ENCODE peak calls at places on chromosomes 2 and 18, in four cellular contexts. One of them, this sample, is unnamed.

GRCh38 chr2:142307086-142307485 is 176.3 kb upstream of the LRP1B start:
- DNase-seq in GM12878: no peak
- DNase-seq in HL-60: no peak
- DNase-seq in K562: no peak
- DNase-seq in this sample: no peak

GRCh38 chr2:39266906-39267434 is 23.2 kb upstream of the CDKL4 start:
- DNase-seq in GM12878: no peak
- DNase-seq in HL-60: no peak
- DNase-seq in K562: no peak
- DNase-seq in this sample: no peak

GRCh38 chr2:173555833-173556232 is 201.2 kb downstream of the CDCA7 start:
- DNase-seq in GM12878: no peak
- DNase-seq in HL-60: no peak
- DNase-seq in K562: no peak
- DNase-seq in this sample: no peak

GRCh38 chr2:31247671-31248070 is 13.7 kb downstream of the EHD3 start:
- DNase-seq in GM12878: no peak
- DNase-seq in HL-60: no peak
- DNase-seq in K562: no peak
- DNase-seq in this sample: no peak

GRCh38 chr2:190352668-190353536 is 9.5 kb downstream of the INPP1 start:
- DNase-seq in GM12878: no peak
- DNase-seq in HL-60: no peak
- DNase-seq in K562: peak
- DNase-seq in this sample: no peak

GRCh38 chr2:177161741-177162440 is 50.7 kb upstream of the HNRNPA3 start:
- DNase-seq in GM12878: no peak
- DNase-seq in HL-60: peak
- DNase-seq in K562: peak
- DNase-seq in this sample: no peak

GRCh38 chr2:26340831-26341230 is 5.1 kb upstream of the SELENOI start:
- DNase-seq in GM12878: no peak
- DNase-seq in HL-60: no peak
- DNase-seq in K562: no peak
- DNase-seq in this sample: no peak

GRCh38 chr2:202508686-202509085 is 126.1 kb upstream of the FAM117B start:
- DNase-seq in GM12878: no peak
- DNase-seq in HL-60: no peak
- DNase-seq in K562: no peak
- DNase-seq in this sample: no peak

GRCh38 chr2:206797376-206797775 is 32.0 kb downstream of the FASTKD2 start:
- DNase-seq in GM12878: no peak
- DNase-seq in HL-60: no peak
- DNase-seq in K562: no peak
- DNase-seq in this sample: no peak

GRCh38 chr18:55439036-55439435 is 149.0 kb downstream of the TCF4 start:
- DNase-seq in GM12878: no peak
- DNase-seq in HL-60: no peak
- DNase-seq in K562: no peak
- DNase-seq in this sample: no peak

GRCh38 chr2:103991591-103991990 is 862.3 kb upstream of the POU3F3 start:
- DNase-seq in GM12878: no peak
- DNase-seq in HL-60: no peak
- DNase-seq in K562: no peak
- DNase-seq in this sample: no peak

GRCh38 chr18:3710712-3711269 is 260.8 kb downstream of the TGIF1 start:
- DNase-seq in GM12878: no peak
- DNase-seq in HL-60: peak
- DNase-seq in K562: no peak
- DNase-seq in this sample: no peak

GRCh38 chr2:132038179-132038882 is 123.4 kb downstream of the ANKRD30BL start:
- DNase-seq in GM12878: no peak
- DNase-seq in HL-60: no peak
- DNase-seq in K562: peak
- DNase-seq in this sample: no peak

GRCh38 chr2:3223080-3223923 is 154.3 kb downstream of the EIPR1 start:
- DNase-seq in GM12878: peak
- DNase-seq in HL-60: no peak
- DNase-seq in K562: no peak
- DNase-seq in this sample: no peak

GRCh38 chr18:36532394-36532793 is 234.9 kb downstream of the FHOD3 start:
- DNase-seq in GM12878: no peak
- DNase-seq in HL-60: no peak
- DNase-seq in K562: no peak
- DNase-seq in this sample: no peak

GRCh38 chr2:215833531-215834162 is 179.7 kb downstream of the MREG start:
- DNase-seq in GM12878: no peak
- DNase-seq in HL-60: peak
- DNase-seq in K562: peak
- DNase-seq in this sample: no peak

GRCh38 chr2:189683348-189683747 is 8.9 kb downstream of the ANKAR start:
- DNase-seq in GM12878: no peak
- DNase-seq in HL-60: no peak
- DNase-seq in K562: no peak
- DNase-seq in this sample: no peak

GRCh38 chr18:49647496-49648168 is 85.8 kb downstream of the LIPG start:
- DNase-seq in GM12878: no peak
- DNase-seq in HL-60: no peak
- DNase-seq in K562: no peak
- DNase-seq in this sample: no peak

GRCh38 chr18:13211537-13211936 is 7.0 kb upstream of the LDLRAD4 start:
- DNase-seq in GM12878: no peak
- DNase-seq in HL-60: peak
- DNase-seq in K562: no peak
- DNase-seq in this sample: no peak
- TF ChIP-seq SPI1 in GM12878: no peak
- TF ChIP-seq SPI1 in HL-60: peak
- TF ChIP-seq SPI1 in K562: no peak
- TF ChIP-seq SPI1 in this sample: no peak

DNA sequence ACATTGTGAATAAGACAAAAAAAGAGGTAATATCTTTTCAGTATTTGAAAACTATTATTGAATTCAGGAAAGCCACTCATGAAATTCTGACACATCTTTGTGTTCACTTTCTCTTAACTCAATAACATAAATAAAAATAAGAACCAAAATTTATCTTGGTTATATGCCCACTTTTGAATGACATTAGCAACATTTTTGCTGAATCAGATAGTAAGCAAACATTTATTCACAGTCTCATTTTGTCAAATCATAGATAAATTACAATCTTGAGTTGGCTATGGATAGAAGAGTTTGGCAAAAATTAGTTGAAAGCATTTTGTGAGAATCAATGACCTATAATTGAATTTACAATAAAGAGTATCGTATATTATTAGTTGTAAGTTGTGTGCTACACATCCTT is 545.1 kb upstream of the PKDCC start:
- DNase-seq in GM12878: no peak
- DNase-seq in HL-60: no peak
- DNase-seq in K562: no peak
- DNase-seq in this sample: no peak
- TF ChIP-seq POLR2AphosphoS5 in GM12878: no peak
- TF ChIP-seq POLR2AphosphoS5 in HL-60: no peak
- TF ChIP-seq POLR2AphosphoS5 in K562: no peak
- TF ChIP-seq POLR2AphosphoS5 in this sample: no peak

DNA sequence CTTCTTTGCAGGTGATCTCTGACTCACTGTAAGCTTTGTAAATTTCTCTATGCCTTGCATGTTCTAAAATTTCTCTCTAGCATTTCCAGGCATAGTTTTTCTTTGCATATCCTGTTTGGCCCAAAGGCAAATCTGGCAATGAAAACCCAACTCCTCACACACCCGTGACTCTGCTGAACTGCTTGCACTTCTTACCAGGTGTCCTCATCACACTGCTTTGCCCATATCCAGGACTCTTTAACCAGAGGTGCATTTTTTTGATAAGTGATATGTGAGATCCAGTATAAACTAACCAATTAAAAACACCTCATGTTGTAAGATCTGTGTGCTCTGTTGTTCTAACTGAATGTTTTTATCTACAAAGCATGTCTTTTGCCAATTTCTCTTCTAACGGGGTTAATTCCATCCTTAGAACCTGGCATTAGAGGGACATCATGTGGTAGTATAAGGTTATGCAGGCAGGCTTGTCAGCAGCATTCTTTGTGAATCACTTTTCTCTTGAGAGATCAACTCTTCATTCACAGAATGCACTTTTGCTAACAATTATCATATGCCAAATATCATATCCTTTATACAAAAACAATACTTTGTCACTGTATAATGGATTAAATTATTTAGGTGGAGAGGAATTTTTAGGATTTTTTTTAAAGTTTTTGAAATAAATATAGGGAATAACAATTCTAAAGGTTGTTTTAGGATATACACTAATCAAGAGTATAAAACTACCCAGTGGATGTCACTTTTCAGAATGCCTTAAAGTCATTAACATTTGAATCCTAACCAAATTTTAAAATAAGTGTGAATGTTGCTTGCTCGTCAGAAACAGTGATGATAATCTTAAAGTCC is 20.8 kb upstream of the TMX3 start:
- DNase-seq in GM12878: no peak
- DNase-seq in HL-60: peak
- DNase-seq in K562: peak
- DNase-seq in this sample: no peak
- TF ChIP-seq SPI1 in GM12878: no peak
- TF ChIP-seq SPI1 in HL-60: no peak
- TF ChIP-seq SPI1 in K562: no peak
- TF ChIP-seq SPI1 in this sample: no peak

GRCh38 chr2:20504174-20504573 is 57.3 kb downstream of the RHOB start:
- DNase-seq in GM12878: no peak
- DNase-seq in HL-60: no peak
- DNase-seq in K562: no peak
- DNase-seq in this sample: no peak

GRCh38 chr2:20499387-20499786 is 52.5 kb downstream of the RHOB start:
- DNase-seq in GM12878: no peak
- DNase-seq in HL-60: no peak
- DNase-seq in K562: no peak
- DNase-seq in this sample: no peak

GRCh38 chr2:20496942-20497341 is 50.1 kb downstream of the RHOB start:
- DNase-seq in GM12878: no peak
- DNase-seq in HL-60: no peak
- DNase-seq in K562: no peak
- DNase-seq in this sample: no peak

GRCh38 chr2:20506281-20506685 is 59.4 kb downstream of the RHOB start:
- DNase-seq in GM12878: no peak
- DNase-seq in HL-60: no peak
- DNase-seq in K562: no peak
- DNase-seq in this sample: no peak

GRCh38 chr2:20501974-20502373 is 55.1 kb downstream of the RHOB start:
- DNase-seq in GM12878: no peak
- DNase-seq in HL-60: no peak
- DNase-seq in K562: no peak
- DNase-seq in this sample: no peak
- TF ChIP-seq POLR2AphosphoS5 in GM12878: no peak
- TF ChIP-seq POLR2AphosphoS5 in HL-60: no peak
- TF ChIP-seq POLR2AphosphoS5 in K562: no peak
- TF ChIP-seq POLR2AphosphoS5 in this sample: no peak

GRCh38 chr18:75895135-75895534 is 467.6 kb upstream of the SMIM21 start:
- DNase-seq in GM12878: no peak
- DNase-seq in HL-60: no peak
- DNase-seq in K562: no peak
- DNase-seq in this sample: no peak

GRCh38 chr18:75898666-75899065 is 471.2 kb upstream of the SMIM21 start:
- DNase-seq in GM12878: no peak
- DNase-seq in HL-60: no peak
- DNase-seq in K562: no peak
- DNase-seq in this sample: no peak

GRCh38 chr18:75896865-75897264 is 469.4 kb upstream of the SMIM21 start:
- DNase-seq in GM12878: no peak
- DNase-seq in HL-60: no peak
- DNase-seq in K562: no peak
- DNase-seq in this sample: no peak
- TF ChIP-seq SPI1 in GM12878: no peak
- TF ChIP-seq SPI1 in HL-60: no peak
- TF ChIP-seq SPI1 in K562: no peak
- TF ChIP-seq SPI1 in this sample: no peak

GRCh38 chr2:208254118-208254870 is 577 bp downstream of the IDH1 start:
- DNase-seq in GM12878: peak
- DNase-seq in HL-60: peak
- DNase-seq in K562: peak
- DNase-seq in this sample: peak
- TF ChIP-seq POLR2AphosphoS5 in GM12878: no peak
- TF ChIP-seq POLR2AphosphoS5 in HL-60: no peak
- TF ChIP-seq POLR2AphosphoS5 in K562: no peak
- TF ChIP-seq POLR2AphosphoS5 in this sample: no peak

DNA sequence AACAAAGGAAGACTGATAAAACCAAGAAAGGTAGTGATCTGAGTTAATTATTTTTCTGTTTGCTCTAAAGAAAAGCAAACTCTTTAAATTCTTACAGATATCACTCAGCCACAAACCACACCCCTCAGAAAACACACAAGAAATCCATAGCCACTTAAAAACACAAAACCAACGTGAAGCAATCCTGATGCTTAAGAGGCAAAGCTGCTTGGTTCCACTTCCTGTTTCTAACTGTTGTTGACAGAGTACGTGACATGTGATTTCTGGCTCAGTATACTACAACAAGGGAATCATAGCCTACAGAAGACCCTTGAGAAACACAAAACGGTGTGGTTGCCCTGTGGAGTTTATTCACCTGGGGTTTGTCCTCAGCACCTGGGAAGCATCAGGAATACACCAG is 240.9 kb upstream of the APCDD1 start:
- DNase-seq in GM12878: peak
- DNase-seq in HL-60: peak
- DNase-seq in K562: no peak
- DNase-seq in this sample: peak
- TF ChIP-seq SPI1 in GM12878: peak
- TF ChIP-seq SPI1 in HL-60: peak
- TF ChIP-seq SPI1 in K562: peak
- TF ChIP-seq SPI1 in this sample: peak

GRCh38 chr2:219562049-219563020 is 9.0 kb downstream of the OBSL1 start:
- DNase-seq in GM12878: no peak
- DNase-seq in HL-60: no peak
- DNase-seq in K562: no peak
- DNase-seq in this sample: no peak
- TF ChIP-seq POLR2AphosphoS5 in GM12878: no peak
- TF ChIP-seq POLR2AphosphoS5 in HL-60: no peak
- TF ChIP-seq POLR2AphosphoS5 in K562: no peak
- TF ChIP-seq POLR2AphosphoS5 in this sample: no peak

DNA sequence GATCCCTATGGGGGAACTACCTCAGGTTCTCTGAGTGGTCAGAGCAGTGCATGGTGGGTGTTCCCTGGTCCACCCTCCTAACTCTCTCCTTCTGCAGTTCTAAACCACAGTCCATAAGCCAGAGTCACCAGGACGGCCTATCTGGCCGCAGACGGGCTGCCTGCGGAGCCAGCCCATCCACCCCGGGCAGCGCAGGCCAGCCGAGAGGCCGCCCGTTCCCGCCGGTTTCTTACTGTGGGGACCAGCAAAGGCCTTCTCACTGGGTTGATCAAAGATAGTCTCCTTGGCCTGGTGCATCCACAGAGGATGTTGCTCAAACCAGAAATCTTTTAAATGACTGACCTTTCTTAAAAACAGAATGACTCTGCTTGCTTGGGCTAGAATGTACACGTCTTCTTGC is 9.6 kb upstream of the CHST10 start:
- DNase-seq in GM12878: no peak
- DNase-seq in HL-60: no peak
- DNase-seq in K562: no peak
- DNase-seq in this sample: no peak
- TF ChIP-seq SPI1 in GM12878: no peak
- TF ChIP-seq SPI1 in HL-60: no peak
- TF ChIP-seq SPI1 in K562: no peak
- TF ChIP-seq SPI1 in this sample: no peak

This sample was measured in GM12891.